ENCODE peak calls at places on chromosome 5, in ten cellular contexts. Z is left ventricle myocardium inferior, M is HepG2, H is thyroid gland, V is neural progenitor cell, U is endodermal cell, C is HL-60, D is kidney, Y is heart left ventricle, F is A549. B is an unnamed sample.

GRCh38 chr5:180133971-180134508 is 62.5 kb upstream of the RNF130 start:
- DNase-seq in Z (no peak), M (no peak), H (no peak), V (no peak), U (no peak), C (no peak), D (peak; percentile 33), Y (no peak), F (no peak), B (no peak)

GRCh38 chr5:106392766-106393165 is 1278.0 kb downstream of the EFNA5 start:
- DNase-seq in Z (no peak), M (no peak), H (no peak), V (no peak), U (no peak), C (no peak), D (no peak), Y (no peak), F (no peak), B (peak; percentile 72)

GRCh38 chr5:31889131-31889561 is 250.2 kb downstream of the PDZD2 start:
- DNase-seq in Z (no peak), M (no peak), H (peak; percentile 37), V (peak; percentile 25), U (peak; percentile 73), C (no peak), D (no peak), Y (no peak), F (no peak), B (no peak)

GRCh38 chr5:42854795-42855194 is 43.1 kb upstream of the SELENOP start:
- DNase-seq in Z (no peak), M (peak; percentile 77), H (no peak), V (no peak), U (no peak), C (no peak), D (no peak), Y (no peak), F (peak; percentile 6), B (no peak)

GRCh38 chr5:56740868-56741267 is 74.5 kb upstream of the MAP3K1 start:
- DNase-seq in Z (no peak), M (no peak), H (no peak), V (no peak), U (no peak), C (no peak), D (no peak), Y (no peak), F (no peak), B (no peak)

GRCh38 chr5:150599917-150600511 is 40.4 kb upstream of the SYNPO start:
- DNase-seq in Z (peak; percentile 85), M (no peak), H (peak; percentile 86), V (no peak), U (no peak), C (no peak), D (peak; percentile 95), Y (peak; percentile 87), F (peak; percentile 61), B (peak; percentile 79)

GRCh38 chr5:174284873-174285272 is 239.4 kb downstream of the NSG2 start:
- DNase-seq in Z (no peak), M (no peak), H (no peak), V (no peak), U (no peak), C (no peak), D (no peak), Y (no peak), F (no peak), B (no peak)

GRCh38 chr5:71887680-71888079 is 168.6 kb downstream of the CARTPT start:
- DNase-seq in Z (no peak), M (peak; percentile 70), H (no peak), V (peak; percentile 54), U (no peak), C (peak; percentile 27), D (no peak), Y (no peak), F (peak; percentile 87), B (peak; percentile 79)

GRCh38 chr5:23014251-23014650 is 161.1 kb upstream of the CDH12 start:
- DNase-seq in Z (no peak), M (no peak), H (no peak), V (no peak), U (no peak), C (no peak), D (no peak), Y (no peak), F (no peak), B (no peak)

GRCh38 chr5:151447174-151448037 is at the start of gene SLC36A1:
- DNase-seq in Z (peak; percentile 94), M (peak; percentile 84), H (peak; percentile 93), V (peak; percentile 97), U (peak; percentile 99), C (peak; percentile 89), D (peak; percentile 98), Y (peak; percentile 96), F (peak; percentile 89), B (peak; percentile 85)

DNA sequence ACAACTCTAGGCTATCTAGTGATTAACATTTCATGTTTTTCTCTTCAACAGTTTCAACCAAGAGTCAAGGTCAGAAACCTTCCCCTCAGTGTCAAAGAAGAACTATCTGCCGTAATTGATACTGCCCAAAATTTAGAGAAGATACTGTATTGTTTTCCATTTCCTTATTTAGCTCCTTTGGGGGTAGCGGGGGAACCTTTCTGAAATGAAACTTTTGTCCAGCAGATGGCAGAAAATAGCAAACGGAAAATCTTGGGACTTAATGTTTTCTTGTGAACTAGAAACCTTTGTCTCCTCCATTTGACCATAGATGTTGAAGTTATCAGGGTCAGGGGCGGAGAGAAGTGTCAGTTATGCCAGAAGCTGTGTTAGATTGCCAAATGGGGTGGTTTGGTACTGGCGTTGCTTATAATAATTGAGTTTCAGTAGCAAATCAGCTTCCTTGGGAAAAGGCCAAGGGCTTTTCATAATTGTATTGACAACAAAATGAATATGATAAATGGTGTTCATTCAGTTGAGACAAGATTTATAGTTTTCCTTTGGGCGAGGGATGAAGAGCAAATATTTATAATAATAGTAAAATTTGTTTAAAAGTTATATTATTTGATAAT is 101.7 kb upstream of the TLX3 start:
- DNase-seq in Z (no peak), M (peak; percentile 27), H (no peak), V (peak; percentile 61), U (peak; percentile 70), C (peak; percentile 2), D (no peak), Y (no peak), F (peak; percentile 52), B (peak; percentile 53)
- TF ChIP-seq CTCF in Z (peak; percentile 61), M (peak; percentile 54), H (no peak), V (peak; percentile 71), U (peak; percentile 75), C (peak; percentile 35), D (peak; percentile 36), Y (peak; percentile 48), F (peak; percentile 80), B (peak; percentile 64)

DNA sequence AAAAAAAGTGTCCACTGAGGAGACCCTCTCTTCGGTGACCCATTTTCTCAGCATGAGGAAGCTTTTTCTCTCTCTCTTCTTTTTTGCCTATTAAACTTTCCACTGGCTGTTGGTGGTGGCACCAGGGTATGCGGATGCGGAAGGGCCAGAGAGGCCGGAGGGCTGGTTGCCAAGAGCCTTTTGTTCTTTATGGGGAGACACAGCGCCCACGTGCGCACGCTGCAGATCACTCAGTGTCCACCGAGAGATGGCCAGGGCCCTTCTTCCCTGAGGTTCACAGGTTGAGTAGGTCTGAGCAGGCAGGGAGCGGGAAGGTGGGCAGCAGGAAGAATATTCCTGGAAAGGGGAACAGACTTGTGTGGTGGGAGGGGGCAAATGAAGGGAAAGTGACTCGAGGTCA is 69.1 kb downstream of the STK10 start:
- DNase-seq in Z (no peak), M (no peak), H (no peak), V (no peak), U (no peak), C (no peak), D (no peak), Y (no peak), F (no peak), B (no peak)
- H3K27ac ChIP-seq in Z (peak overlapping the region; percentile 63), M (no peak overlapping the region), H (no peak overlapping the region), V (no peak overlapping the region), U (no peak overlapping the region), C (no peak overlapping the region), D (no peak overlapping the region), Y (no peak overlapping the region), F (no peak overlapping the region), B (no peak overlapping the region)

DNA sequence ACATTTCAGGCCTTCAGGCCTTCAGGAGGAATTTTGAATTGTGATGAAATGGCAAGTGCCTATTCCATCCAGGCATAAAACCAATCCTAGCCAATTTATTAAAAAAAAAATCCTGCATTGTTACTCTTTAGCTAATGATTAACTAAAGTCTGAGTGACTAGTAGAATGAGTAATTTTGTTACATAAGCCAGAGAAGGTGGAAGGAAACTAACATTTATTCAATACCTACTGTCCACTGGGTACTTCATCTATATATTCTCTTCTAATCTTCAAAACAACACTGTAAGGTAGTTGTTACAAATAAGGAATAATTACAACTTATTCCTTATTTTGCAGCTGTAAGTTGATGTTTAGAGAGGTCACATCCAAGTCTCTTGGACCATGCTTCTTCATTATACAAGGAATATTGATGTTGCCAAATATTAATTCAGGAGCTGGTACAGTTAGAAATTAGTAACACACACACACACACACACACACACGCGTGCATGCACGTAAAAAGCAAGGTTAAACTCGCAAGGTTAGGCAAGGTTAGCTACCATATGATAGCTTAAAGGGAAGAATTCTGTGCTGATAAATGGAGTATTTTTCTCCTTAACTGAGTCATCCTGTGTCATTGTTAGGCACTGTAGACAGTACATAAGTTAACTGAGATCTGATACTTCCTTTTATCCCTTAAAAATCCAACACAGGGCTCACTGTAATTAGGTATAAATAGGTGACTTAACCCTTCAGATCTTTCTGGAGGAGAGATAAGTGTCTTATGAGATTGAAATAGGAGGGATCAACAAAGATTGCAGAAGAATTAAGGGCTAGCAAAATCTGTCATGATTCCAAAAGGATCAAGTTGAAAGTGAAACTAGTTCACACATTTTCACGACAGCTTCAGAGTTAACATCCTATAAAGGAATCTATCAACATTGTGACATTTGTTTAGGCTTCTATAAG is 596.9 kb downstream of the PDE4D start:
- DNase-seq in Z (no peak), M (peak; percentile 43), H (no peak), V (no peak), U (no peak), C (no peak), D (no peak), Y (no peak), F (peak; percentile 66), B (no peak)
- H3K4me3 ChIP-seq in Z (peak overlapping the region; percentile 58), M (peak overlapping the region; percentile 39), H (no peak overlapping the region), V (no peak overlapping the region), U (no peak overlapping the region), C (no peak overlapping the region), D (peak overlapping the region; percentile 26), Y (peak overlapping the region; percentile 41), F (peak overlapping the region; percentile 37), B (peak overlapping the region; percentile 41)

GRCh38 chr5:113089653-113090335 is 113.2 kb downstream of the DCP2 start:
- DNase-seq in Z (peak; percentile 49), M (no peak), H (no peak), V (no peak), U (peak; percentile 13), C (no peak), D (no peak), Y (peak; percentile 39), F (no peak), B (peak; percentile 27)

GRCh38 chr5:113087994-113088519 is 111.5 kb downstream of the DCP2 start:
- DNase-seq in Z (no peak), M (no peak), H (no peak), V (no peak), U (no peak), C (no peak), D (no peak), Y (no peak), F (no peak), B (no peak)

GRCh38 chr5:113091622-113092021 is 115.0 kb downstream of the DCP2 start:
- DNase-seq in Z (no peak), M (no peak), H (no peak), V (no peak), U (no peak), C (no peak), D (no peak), Y (no peak), F (no peak), B (no peak)

GRCh38 chr5:113092683-113093082 is 116.1 kb downstream of the DCP2 start:
- DNase-seq in Z (no peak), M (no peak), H (no peak), V (no peak), U (no peak), C (no peak), D (no peak), Y (no peak), F (no peak), B (no peak)

GRCh38 chr5:113090336-113091106 is 113.9 kb downstream of the DCP2 start:
- DNase-seq in Z (no peak), M (no peak), H (no peak), V (no peak), U (peak; percentile 49), C (no peak), D (no peak), Y (no peak), F (no peak), B (no peak)
- TF ChIP-seq CTCF in Z (no peak), M (no peak), H (no peak), V (no peak), U (no peak), C (no peak), D (no peak), Y (no peak), F (no peak), B (no peak)